ENCODE peak calls at places on chromosomes 2 and 18, in five cellular contexts. O, M, P, J and W are unnamed samples.

GRCh38 chr18:7467708-7468466 is 99.2 kb upstream of the PTPRM start:
- DNase-seq in O (peak), M (no peak), P (peak), J (no peak), W (no peak)

GRCh38 chr2:69559696-69560482 is 83.7 kb downstream of the AAK1 start:
- DNase-seq in O (peak), M (peak), P (peak), J (peak), W (no peak)

GRCh38 chr2:176589956-176590509 is 320.8 kb downstream of the MTX2 start:
- DNase-seq in O (no peak), M (no peak), P (peak), J (no peak), W (no peak)

GRCh38 chr2:218028562-218029348 is 26.0 kb upstream of the TNS1 start:
- DNase-seq in O (peak), M (no peak), P (no peak), J (no peak), W (no peak)

GRCh38 chr2:53182609-53183008 is 585.0 kb upstream of the CHAC2 start:
- DNase-seq in O (peak), M (no peak), P (no peak), J (peak), W (no peak)

GRCh38 chr2:188333751-188334524 is 42.3 kb downstream of the GULP1 start:
- DNase-seq in O (no peak), M (no peak), P (peak), J (peak), W (peak)

GRCh38 chr2:235333076-235333475 is 160.8 kb upstream of the AGAP1 start:
- DNase-seq in O (no peak), M (no peak), P (no peak), J (no peak), W (no peak)

GRCh38 chr2:191959209-191959608 is 112.3 kb upstream of the CAVIN2 start:
- DNase-seq in O (no peak), M (no peak), P (peak), J (no peak), W (no peak)

GRCh38 chr2:219252900-219253752 is at the start of gene TUBA4B:
- DNase-seq in O (peak), M (peak), P (peak), J (peak), W (no peak)

DNA sequence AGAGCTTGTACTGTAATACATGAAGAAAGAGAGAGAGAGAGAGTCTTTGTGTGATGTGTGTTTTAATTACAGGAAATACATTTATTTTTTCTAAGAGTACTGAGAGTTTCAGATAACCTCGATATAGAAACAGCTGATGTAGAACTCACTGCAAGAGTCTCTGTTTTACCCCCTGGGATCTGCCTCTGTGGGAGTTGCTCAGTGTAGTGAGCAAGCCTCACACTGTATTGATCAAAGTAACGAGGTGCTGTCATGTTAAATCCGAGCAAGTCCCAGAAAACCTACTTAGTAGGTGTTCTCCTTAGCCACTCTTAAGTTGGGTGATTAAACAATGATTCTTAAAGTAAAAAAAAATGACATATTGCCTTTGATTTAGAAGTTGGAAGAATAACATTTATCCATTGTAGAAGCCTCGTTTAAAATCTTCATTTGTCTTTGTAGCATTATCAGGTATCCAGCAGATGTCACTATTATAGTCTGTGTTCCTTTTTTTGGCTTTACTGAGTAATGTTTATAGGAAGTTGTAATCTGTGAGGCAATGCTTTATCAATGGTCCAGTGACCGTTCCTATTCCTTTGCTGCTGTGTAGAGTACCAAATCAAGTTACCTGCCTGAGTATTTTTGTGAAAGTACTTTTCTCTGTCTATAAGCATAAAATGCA is 219.0 kb downstream of the MYO3B start:
- DNase-seq in O (peak), M (peak), P (peak), J (no peak), W (no peak)
- TF ChIP-seq CTCF in O (peak), M (peak), P (peak), J (peak), W (peak)

GRCh38 chr2:222318712-222319575 is 20.1 kb upstream of the PAX3 start:
- DNase-seq in O (peak), M (peak), P (peak), J (no peak), W (peak)

GRCh38 chr2:222318026-222318711 is 19.4 kb upstream of the PAX3 start:
- DNase-seq in O (peak), M (peak), P (peak), J (peak), W (peak)

GRCh38 chr2:222322241-222322640 is 23.4 kb upstream of the PAX3 start:
- DNase-seq in O (no peak), M (no peak), P (no peak), J (no peak), W (no peak)

GRCh38 chr2:222320441-222321395 is 21.9 kb upstream of the PAX3 start:
- DNase-seq in O (no peak), M (peak), P (no peak), J (no peak), W (peak)

DNA sequence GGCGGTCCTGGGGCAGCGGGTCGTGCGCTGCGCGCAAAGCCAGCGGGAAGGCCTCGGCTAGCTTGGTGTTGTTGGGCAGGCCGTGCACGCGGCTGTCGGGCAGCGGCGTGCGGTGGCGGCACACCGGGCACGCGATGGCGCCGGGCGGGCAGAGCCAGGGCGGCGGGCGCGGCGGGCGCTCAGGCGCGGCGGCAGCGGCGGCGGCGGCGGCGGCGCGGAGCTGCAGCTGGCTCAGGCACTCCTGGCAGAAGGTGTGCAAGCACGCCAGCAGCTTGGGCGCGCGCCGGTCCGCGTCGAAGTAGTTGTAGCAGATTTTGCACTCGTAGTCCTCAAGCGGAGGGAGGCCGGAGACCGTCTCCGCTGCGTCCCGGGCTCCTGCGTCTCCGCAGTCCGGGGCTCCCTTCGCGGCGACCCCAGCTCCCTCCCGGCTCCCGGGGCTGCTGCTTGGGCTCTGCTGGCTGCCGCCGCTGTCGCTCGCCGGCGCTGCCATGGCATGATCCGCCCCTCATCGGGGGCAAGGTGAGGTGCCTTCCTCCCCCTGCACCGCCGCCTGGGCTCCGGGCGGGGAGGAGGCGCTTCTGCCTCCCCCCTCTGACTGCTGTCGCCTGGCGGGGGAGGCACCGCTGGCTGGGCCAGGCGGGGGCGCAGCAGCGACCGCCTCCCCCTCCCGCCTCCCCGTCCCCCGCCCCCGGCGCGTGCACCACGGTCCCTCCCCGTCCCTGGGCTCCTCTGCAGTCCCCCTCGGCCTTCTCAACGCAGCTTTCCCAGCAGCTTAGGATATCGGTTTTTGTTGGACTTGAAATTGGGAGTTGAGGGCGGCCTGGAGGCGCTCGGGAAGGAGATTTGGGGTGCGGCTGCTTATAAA is 21.0 kb upstream of the PAX3 start:
- DNase-seq in O (peak), M (peak), P (no peak), J (no peak), W (peak)
- TF ChIP-seq CTCF in O (no peak), M (no peak), P (no peak), J (no peak), W (peak)

GRCh38 chr2:6109801-6110200 is 417.6 kb downstream of the SOX11 start:
- DNase-seq in O (no peak), M (no peak), P (no peak), J (no peak), W (no peak)

GRCh38 chr2:6107290-6107689 is 415.1 kb downstream of the SOX11 start:
- DNase-seq in O (no peak), M (no peak), P (no peak), J (no peak), W (no peak)

GRCh38 chr2:6103372-6103771 is 411.2 kb downstream of the SOX11 start:
- DNase-seq in O (no peak), M (no peak), P (no peak), J (no peak), W (no peak)

GRCh38 chr2:6103949-6104348 is 411.8 kb downstream of the SOX11 start:
- DNase-seq in O (no peak), M (no peak), P (no peak), J (peak), W (no peak)
- TF ChIP-seq CTCF in O (no peak), M (no peak), P (no peak), J (no peak), W (no peak)

DNA sequence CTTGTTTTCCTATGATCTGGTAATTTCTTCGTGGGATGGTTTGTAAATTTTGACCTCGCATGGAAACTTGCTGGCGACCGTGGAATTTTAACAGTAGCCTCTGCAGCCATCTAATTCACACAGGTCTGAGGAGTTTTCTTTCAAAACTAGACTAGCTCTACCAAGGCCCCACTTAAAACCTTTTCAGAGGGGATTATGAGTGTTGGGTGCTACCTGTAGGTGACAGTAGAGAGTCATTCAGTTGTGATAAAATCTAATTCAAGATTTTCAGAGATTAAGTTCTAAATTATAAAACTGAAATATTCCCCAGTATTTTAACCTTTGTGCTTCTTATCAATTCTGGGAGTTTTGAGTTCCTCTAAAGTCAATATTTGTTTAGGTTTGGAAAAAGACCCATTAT is 31.0 kb downstream of the THSD7B start:
- DNase-seq in O (no peak), M (no peak), P (no peak), J (no peak), W (no peak)
- TF ChIP-seq CTCF in O (no peak), M (no peak), P (no peak), J (no peak), W (peak)

DNA sequence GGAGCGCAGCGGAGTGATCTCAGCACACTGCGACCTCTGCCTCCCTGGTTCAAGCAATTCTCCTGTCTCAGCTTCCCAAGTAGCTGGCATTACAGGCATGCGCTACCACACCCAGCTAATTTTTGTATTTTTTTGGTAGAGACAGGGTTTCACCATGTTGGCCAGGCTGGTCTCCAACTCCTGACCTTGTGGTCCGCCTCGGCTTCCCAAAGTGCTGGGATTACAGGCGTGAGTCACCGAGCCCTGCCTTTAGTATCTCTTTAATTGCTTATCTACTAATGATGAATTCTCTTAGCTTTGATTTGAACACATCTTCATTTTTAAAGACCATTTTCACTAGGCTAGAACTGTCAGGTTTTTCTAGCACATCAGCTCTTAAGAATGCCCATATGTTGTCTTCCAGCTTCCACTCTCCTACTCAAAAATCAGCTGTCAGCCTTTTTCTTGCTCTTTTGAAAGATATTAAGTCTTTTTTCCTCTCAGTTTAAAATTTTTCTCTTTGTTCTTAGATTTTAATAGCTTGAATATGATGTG is 16.1 kb upstream of the MFSD2B start:
- DNase-seq in O (no peak), M (no peak), P (no peak), J (no peak), W (no peak)
- TF ChIP-seq CTCF in O (no peak), M (no peak), P (no peak), J (no peak), W (no peak)

GRCh38 chr18:73787316-73787715 is 360.3 kb downstream of the FBXO15 start:
- DNase-seq in O (peak), M (no peak), P (no peak), J (no peak), W (no peak)

GRCh38 chr18:73793386-73793785 is 354.2 kb downstream of the FBXO15 start:
- DNase-seq in O (peak), M (no peak), P (peak), J (no peak), W (no peak)

GRCh38 chr18:73785276-73785675 is 362.4 kb downstream of the FBXO15 start:
- DNase-seq in O (peak), M (no peak), P (peak), J (no peak), W (no peak)

GRCh38 chr18:73791081-73791480 is 356.6 kb downstream of the FBXO15 start:
- DNase-seq in O (no peak), M (no peak), P (no peak), J (no peak), W (no peak)

DNA sequence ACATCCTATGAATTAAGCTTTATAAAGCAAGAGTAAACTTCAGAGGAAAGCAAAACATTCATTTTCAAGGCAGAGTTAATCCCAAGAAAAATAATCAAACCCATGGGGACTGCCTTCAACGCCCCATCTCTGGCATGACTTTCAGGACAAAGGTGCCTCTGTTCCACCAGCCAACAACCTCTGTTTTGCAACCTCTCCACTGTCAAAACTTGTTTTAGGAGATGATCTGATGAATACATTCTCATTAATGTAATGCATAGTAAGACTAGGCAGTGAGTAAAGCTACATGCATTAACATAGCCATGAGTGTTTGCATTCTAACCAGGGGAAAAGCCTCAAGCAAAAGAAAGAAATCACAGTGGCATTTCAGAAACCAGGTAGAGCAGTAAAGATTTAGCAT is 357.1 kb downstream of the FBXO15 start:
- DNase-seq in O (peak), M (no peak), P (no peak), J (no peak), W (no peak)
- TF ChIP-seq CTCF in O (no peak), M (no peak), P (no peak), J (no peak), W (no peak)

GRCh38 chr18:410103-410502 is 90.4 kb downstream of the COLEC12 start:
- DNase-seq in O (no peak), M (no peak), P (no peak), J (no peak), W (no peak)

GRCh38 chr18:406677-407076 is 93.8 kb downstream of the COLEC12 start:
- DNase-seq in O (no peak), M (no peak), P (no peak), J (no peak), W (no peak)

GRCh38 chr18:407825-408224 is 92.7 kb downstream of the COLEC12 start:
- DNase-seq in O (no peak), M (no peak), P (no peak), J (no peak), W (no peak)

GRCh38 chr18:407168-407567 is 93.3 kb downstream of the COLEC12 start:
- DNase-seq in O (no peak), M (no peak), P (no peak), J (no peak), W (no peak)

DNA sequence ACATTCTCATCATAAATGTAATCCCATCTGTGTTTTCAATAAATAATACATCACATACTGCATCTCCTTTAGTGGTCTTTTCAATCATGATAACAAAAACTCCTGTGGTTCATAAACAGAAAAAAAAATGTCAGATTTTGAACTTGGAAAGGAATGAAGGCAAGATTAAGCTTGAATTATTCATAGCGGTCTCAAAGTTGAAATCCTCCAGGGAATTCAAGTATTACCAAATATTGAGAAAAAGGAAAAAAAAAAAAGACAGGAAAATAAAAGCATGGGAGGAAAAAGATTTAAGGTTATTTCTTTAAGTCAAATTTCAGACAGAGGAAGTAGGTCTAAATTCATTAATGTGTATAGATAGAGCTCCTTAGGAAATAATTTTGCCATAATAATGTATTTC is 92.1 kb downstream of the COLEC12 start:
- DNase-seq in O (no peak), M (no peak), P (no peak), J (no peak), W (no peak)
- TF ChIP-seq CTCF in O (no peak), M (no peak), P (no peak), J (no peak), W (no peak)